ENCODE peak calls at places on chromosomes 1 and 21, in seven cellular contexts. A is psoas muscle, H is esophagus squamous epithelium, C is astrocyte of the spinal cord, N is cardiac fibroblast, Q is heart left ventricle, V is progenitor cell of endocrine pancreas. E is an unnamed sample.

GRCh38 chr1:169697769-169698168 is 13.7 kb downstream of the SELL start:
- DNase-seq in A (no peak), H (no peak), C (no peak), N (no peak), Q (no peak), V (no peak), E (no peak)

GRCh38 chr21:35852820-35853219 is 207.5 kb downstream of the SETD4 start:
- DNase-seq in A (no peak), H (no peak), C (no peak), N (no peak), Q (no peak), V (no peak), E (no peak)

GRCh38 chr1:151998611-151999362 is 5.1 kb upstream of the S100A10 start:
- DNase-seq in A (no peak), H (no peak), C (no peak), N (no peak), Q (no peak), V (no peak), E (no peak)

GRCh38 chr1:203263496-203263895 is 34.0 kb upstream of the CHIT1 start:
- DNase-seq in A (no peak), H (no peak), C (no peak), N (no peak), Q (no peak), V (no peak), E (no peak)

GRCh38 chr1:46522184-46522968 is 29.1 kb downstream of the KNCN start:
- DNase-seq in A (peak; percentile 64), H (no peak), C (peak; percentile 89), N (peak; percentile 91), Q (no peak), V (no peak), E (peak; percentile 31)

GRCh38 chr1:239810071-239810481 is 281.6 kb upstream of the FMN2 start:
- DNase-seq in A (no peak), H (no peak), C (peak; percentile 36), N (no peak), Q (no peak), V (no peak), E (no peak)

GRCh38 chr1:225480825-225481434 is 53.1 kb upstream of the LBR start:
- DNase-seq in A (no peak), H (no peak), C (no peak), N (peak; percentile 41), Q (no peak), V (peak; percentile 60), E (no peak)

GRCh38 chr1:77446841-77447555 is 165.2 kb downstream of the AK5 start:
- DNase-seq in A (no peak), H (no peak), C (no peak), N (no peak), Q (no peak), V (no peak), E (no peak)

GRCh38 chr1:15944308-15945010 is 31.4 kb downstream of the ZBTB17 start:
- DNase-seq in A (no peak), H (no peak), C (no peak), N (no peak), Q (no peak), V (no peak), E (no peak)

GRCh38 chr1:20485527-20486456 is at the start of gene CAMK2N1:
- DNase-seq in A (peak; percentile 83), H (no peak), C (peak; percentile 57), N (peak; percentile 82), Q (peak; percentile 83), V (peak; percentile 52), E (no peak)

GRCh38 chr1:166839600-166840308 is 479 bp downstream of the POGK start:
- DNase-seq in A (peak; percentile 81), H (no peak), C (peak; percentile 20), N (peak; percentile 29), Q (peak; percentile 65), V (peak; percentile 23), E (no peak)

GRCh38 chr1:23394664-23395063 is 25.0 kb upstream of the ZNF436 start:
- DNase-seq in A (peak; percentile 90), H (no peak), C (peak; percentile 91), N (peak; percentile 95), Q (peak; percentile 82), V (no peak), E (no peak)

GRCh38 chr21:37231671-37232070 is 35.5 kb downstream of the VPS26C start:
- DNase-seq in A (no peak), H (no peak), C (no peak), N (no peak), Q (no peak), V (no peak), E (no peak)

GRCh38 chr1:151371744-151372410 is 628 bp downstream of the SELENBP1 start:
- DNase-seq in A (peak; percentile 77), H (no peak), C (peak; percentile 10), N (peak; percentile 82), Q (peak; percentile 68), V (no peak), E (no peak)

GRCh38 chr1:209564904-209565303 is 18.6 kb upstream of the CAMK1G start:
- DNase-seq in A (no peak), H (no peak), C (no peak), N (no peak), Q (no peak), V (no peak), E (no peak)

GRCh38 chr1:229509576-229509975 is 1.4 kb upstream of the NUP133 start:
- DNase-seq in A (no peak), H (no peak), C (peak; percentile 10), N (no peak), Q (no peak), V (no peak), E (no peak)

GRCh38 chr1:28807046-28807445 is 4.9 kb upstream of the OPRD1 start:
- DNase-seq in A (no peak), H (no peak), C (no peak), N (no peak), Q (no peak), V (no peak), E (no peak)

GRCh38 chr1:239457491-239458488 is 71.4 kb downstream of the CHRM3 start:
- DNase-seq in A (no peak), H (no peak), C (no peak), N (peak; percentile 1), Q (no peak), V (no peak), E (no peak)

GRCh38 chr1:101242331-101243050 is 5.7 kb downstream of the S1PR1 start:
- DNase-seq in A (no peak), H (no peak), C (no peak), N (peak; percentile 79), Q (no peak), V (no peak), E (no peak)

GRCh38 chr1:216325946-216326345 is 97.3 kb downstream of the USH2A start:
- DNase-seq in A (no peak), H (no peak), C (peak; percentile 37), N (no peak), Q (no peak), V (no peak), E (no peak)

GRCh38 chr1:214525535-214526019 is 25.8 kb downstream of the PTPN14 start:
- DNase-seq in A (no peak), H (no peak), C (peak; percentile 68), N (no peak), Q (no peak), V (no peak), E (no peak)

DNA sequence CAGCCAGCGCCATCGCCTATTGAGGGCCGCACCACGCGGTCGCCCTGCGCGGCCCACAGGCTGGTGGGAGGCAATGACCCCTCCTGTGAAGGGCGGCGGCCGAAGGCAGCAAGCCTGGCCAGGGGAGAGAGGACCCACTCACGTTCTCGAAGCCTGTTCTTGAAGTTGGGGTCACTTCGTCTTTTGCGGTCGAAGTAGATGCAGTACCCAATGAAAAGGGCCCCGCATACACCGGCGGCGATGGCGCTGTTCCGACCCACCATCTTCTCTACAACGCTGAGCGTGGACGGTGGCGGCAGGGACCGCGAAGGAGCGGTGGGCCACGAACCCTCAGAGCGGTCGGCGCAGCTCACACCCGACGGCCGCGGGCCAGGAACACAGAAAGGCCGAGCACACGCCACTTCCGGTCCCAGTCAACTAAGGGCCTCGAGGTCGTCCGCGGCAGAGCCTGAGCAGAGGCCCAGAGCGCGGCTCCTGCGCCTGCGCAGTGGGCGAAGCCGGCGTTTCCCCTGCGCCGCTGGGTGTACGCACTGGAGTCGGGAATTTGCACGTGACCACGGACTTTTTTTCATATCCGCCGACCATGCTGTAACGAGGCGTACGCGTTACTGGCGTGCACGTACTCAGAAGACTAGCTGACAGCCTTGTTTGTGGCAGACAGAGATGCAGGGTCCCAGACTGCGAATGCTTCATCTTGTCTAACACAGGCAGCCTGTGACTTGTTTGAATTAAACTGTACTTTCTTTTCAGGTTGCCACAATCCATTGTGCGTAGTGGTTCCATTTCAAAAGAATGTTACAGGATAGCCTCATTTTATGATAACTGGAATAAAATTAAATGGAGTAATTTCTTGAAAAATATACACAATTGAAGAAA is at the start of gene TOMM20:
- DNase-seq in A (peak; percentile 98), H (peak; percentile 57), C (peak; percentile 98), N (peak; percentile 99), Q (peak; percentile 96), V (peak; percentile 94), E (peak; percentile 74)
- TF ChIP-seq CTCF in A (no peak), H (no peak), C (no peak), N (no peak), Q (no peak), V (no peak), E (no peak)

GRCh38 chr1:92065042-92065441 is 10.2 kb downstream of the SETSIP start:
- DNase-seq in A (no peak), H (no peak), C (no peak), N (no peak), Q (no peak), V (no peak), E (no peak)
- TF ChIP-seq CTCF in A (no peak), H (no peak), C (no peak), N (no peak), Q (no peak), V (no peak), E (no peak)

DNA sequence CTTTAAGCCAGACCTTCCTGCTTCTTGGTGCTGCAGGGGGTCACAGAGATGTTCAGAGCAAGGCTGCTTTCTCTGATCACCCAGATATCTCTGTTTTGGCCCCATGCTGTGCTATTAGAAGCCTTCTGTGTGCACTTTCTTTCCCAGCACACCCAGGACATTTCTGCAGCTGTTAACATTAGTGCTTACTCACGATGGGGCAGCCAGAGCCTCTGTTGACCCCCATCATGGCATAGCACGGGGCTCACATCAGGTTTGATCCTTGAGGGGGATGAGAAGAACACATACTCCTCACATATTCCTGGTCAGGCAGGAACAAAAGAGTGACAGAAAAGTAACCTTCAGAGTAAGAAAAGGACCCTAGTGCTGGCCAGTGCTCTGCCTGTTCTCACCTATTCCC is 9.4 kb downstream of the PM20D1 start:
- DNase-seq in A (no peak), H (no peak), C (no peak), N (no peak), Q (no peak), V (no peak), E (no peak)
- TF ChIP-seq CTCF in A (no peak), H (no peak), C (no peak), N (no peak), Q (no peak), V (no peak), E (no peak)

DNA sequence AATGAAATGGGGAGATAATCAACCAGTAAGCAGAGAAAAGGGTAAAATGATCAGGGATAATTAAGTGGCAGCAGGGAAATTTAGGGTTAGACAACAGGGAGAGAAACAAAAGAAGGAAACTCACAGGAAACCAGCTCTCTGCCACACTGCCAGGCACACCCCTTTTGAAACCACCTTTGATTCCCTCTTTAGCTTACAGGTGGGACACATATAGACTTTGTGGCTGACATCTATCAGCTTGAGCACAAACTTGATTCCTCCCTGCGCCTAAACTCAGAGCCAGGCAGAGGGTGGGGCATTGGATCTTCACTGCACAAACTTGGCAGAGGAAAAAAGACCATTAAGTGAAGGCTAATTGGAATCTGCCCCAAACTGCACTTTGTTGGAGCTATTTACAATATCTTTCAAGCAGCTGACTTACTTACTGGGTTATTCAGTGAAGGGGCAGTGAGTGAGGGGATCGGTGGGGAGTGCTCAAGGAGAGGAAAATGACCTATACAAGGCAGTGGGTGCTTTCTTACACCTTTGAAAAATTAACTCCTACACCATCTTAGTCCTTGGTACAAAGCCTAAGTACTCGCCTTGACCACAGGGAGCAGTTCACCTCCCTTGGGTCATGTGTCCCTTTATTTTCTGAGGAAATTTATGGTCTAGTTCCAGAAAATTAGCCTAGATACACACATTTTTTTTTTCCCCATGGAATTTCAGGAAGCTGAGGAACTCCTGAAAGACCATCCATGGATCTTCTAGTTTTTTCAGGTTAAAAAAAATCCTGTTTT is 60.2 kb downstream of the PBX1 start:
- DNase-seq in A (no peak), H (no peak), C (no peak), N (no peak), Q (no peak), V (no peak), E (no peak)
- TF ChIP-seq CTCF in A (no peak), H (no peak), C (no peak), N (no peak), Q (no peak), V (no peak), E (no peak)

E was measured in omental fat pad.